ENCODE peak calls at places on chromosomes 1 and 21, in seven cellular contexts. C, N, J, E, U, H and K are unnamed samples.

GRCh38 chr1:162772571-162773154 is 17.8 kb upstream of the HSD17B7 start:
- DNase-seq in E (no peak), H (no peak), J (peak; percentile 30), N (no peak), U (no peak), C (no peak), K (no peak)

GRCh38 chr1:51729156-51729823 is 112.4 kb downstream of the OSBPL9 start:
- DNase-seq in E (peak; percentile 95), C (peak; percentile 92), J (peak; percentile 71), H (peak; percentile 98), N (peak; percentile 97), U (peak; percentile 77), K (peak; percentile 90)

GRCh38 chr1:80158266-80158665 is 1151.7 kb upstream of the ADGRL4 start:
- DNase-seq in J (no peak), H (no peak), E (no peak), U (no peak), N (no peak), C (no peak), K (no peak)

GRCh38 chr1:243921113-243921512 is 71.1 kb upstream of the AKT3 start:
- DNase-seq in J (no peak), C (no peak), E (no peak), H (no peak), U (no peak), N (no peak), K (no peak)

GRCh38 chr1:155890251-155890650 is 20.9 kb downstream of the RIT1 start:
- DNase-seq in N (no peak), E (no peak), U (no peak), C (no peak), J (no peak), H (no peak), K (no peak)

GRCh38 chr21:43352568-43353281 is 74.2 kb downstream of the SIK1 start:
- DNase-seq in E (no peak), C (no peak), H (no peak), U (no peak), N (peak; percentile 28), J (no peak), K (no peak)

GRCh38 chr1:36155560-36156328 is at the start of gene MAP7D1:
- DNase-seq in J (peak; percentile 81), N (peak; percentile 85), E (peak; percentile 80), U (peak; percentile 88), H (peak; percentile 87), C (peak; percentile 5), K (peak; percentile 79)

GRCh38 chr1:23957096-23957495 is 2.5 kb upstream of the PNRC2 start:
- DNase-seq in H (peak; percentile 34), J (no peak), U (no peak), N (no peak), C (peak; percentile 94), E (no peak), K (peak; percentile 77)

GRCh38 chr1:227318852-227319607 is 738 bp upstream of the CDC42BPA start:
- DNase-seq in E (peak; percentile 63), C (peak; percentile 44), N (peak; percentile 77), U (peak; percentile 85), H (peak; percentile 68), J (peak; percentile 21), K (peak; percentile 49)

GRCh38 chr1:85264150-85264549 is 4.7 kb upstream of the C1orf52 start:
- DNase-seq in U (no peak), N (peak; percentile 59), J (no peak), H (no peak), C (no peak), E (no peak), K (no peak)

GRCh38 chr1:59029366-59029765 is 245.5 kb upstream of the JUN start:
- DNase-seq in E (no peak), C (peak; percentile 14), H (no peak), U (no peak), N (peak; percentile 71), J (no peak), K (no peak)

GRCh38 chr1:41805771-41806471 is 112.8 kb downstream of the HIVEP3 start:
- DNase-seq in E (no peak), N (no peak), U (no peak), H (no peak), C (no peak), J (no peak), K (no peak)

GRCh38 chr1:43453442-43454269 is at the start of gene HYI:
- DNase-seq in U (peak; percentile 83), C (no peak), J (peak; percentile 84), N (peak; percentile 93), E (peak; percentile 88), H (peak; percentile 90), K (peak; percentile 89)

GRCh38 chr1:83102630-83103071 is 896.3 kb downstream of the TTLL7 start:
- DNase-seq in U (no peak), C (peak; percentile 68), J (peak; percentile 61), N (peak; percentile 80), H (no peak), E (no peak), K (no peak)